ENCODE peak calls at places on chromosomes 6 and 20, in eight cellular contexts. One of them, this sample, is unnamed.

GRCh38 chr20:49615401-49616153 is 47.6 kb upstream of the PTGIS start:
- DNase-seq in substantia nigra: no peak
- DNase-seq in T1000: no peak
- DNase-seq in left cardiac atrium: peak
- DNase-seq in GM04503: no peak
- DNase-seq in AG10803: no peak
- DNase-seq in cardiac muscle cell: no peak
- DNase-seq in CD4-positive, alpha-beta T cell: no peak
- DNase-seq in this sample: no peak

GRCh38 chr20:63775096-63775978 is 35.8 kb downstream of the SLC2A4RG start:
- DNase-seq in substantia nigra: no peak
- DNase-seq in T1000: no peak
- DNase-seq in left cardiac atrium: peak
- DNase-seq in GM04503: no peak
- DNase-seq in AG10803: peak
- DNase-seq in cardiac muscle cell: peak
- DNase-seq in CD4-positive, alpha-beta T cell: no peak
- DNase-seq in this sample: no peak

GRCh38 chr6:44489912-44490604 is 102.6 kb downstream of the CDC5L start:
- DNase-seq in substantia nigra: no peak
- DNase-seq in T1000: peak
- DNase-seq in left cardiac atrium: peak
- DNase-seq in GM04503: peak
- DNase-seq in AG10803: peak
- DNase-seq in cardiac muscle cell: peak
- DNase-seq in CD4-positive, alpha-beta T cell: no peak
- DNase-seq in this sample: peak

GRCh38 chr20:53869466-53870258 is 200.7 kb downstream of the BCAS1 start:
- DNase-seq in substantia nigra: no peak
- DNase-seq in T1000: peak
- DNase-seq in left cardiac atrium: peak
- DNase-seq in GM04503: no peak
- DNase-seq in AG10803: peak
- DNase-seq in cardiac muscle cell: peak
- DNase-seq in CD4-positive, alpha-beta T cell: peak
- DNase-seq in this sample: peak

GRCh38 chr6:145815351-145815772 is 767 bp upstream of the FBXO30 start:
- DNase-seq in substantia nigra: peak
- DNase-seq in T1000: no peak
- DNase-seq in left cardiac atrium: no peak
- DNase-seq in GM04503: no peak
- DNase-seq in AG10803: peak
- DNase-seq in cardiac muscle cell: peak
- DNase-seq in CD4-positive, alpha-beta T cell: no peak
- DNase-seq in this sample: no peak

GRCh38 chr6:136628996-136629395 is 78.8 kb upstream of the MAP7 start:
- DNase-seq in substantia nigra: no peak
- DNase-seq in T1000: no peak
- DNase-seq in left cardiac atrium: no peak
- DNase-seq in GM04503: no peak
- DNase-seq in AG10803: no peak
- DNase-seq in cardiac muscle cell: no peak
- DNase-seq in CD4-positive, alpha-beta T cell: no peak
- DNase-seq in this sample: no peak

GRCh38 chr20:48818031-48818370 is 9.8 kb downstream of the PREX1 start:
- DNase-seq in substantia nigra: no peak
- DNase-seq in T1000: no peak
- DNase-seq in left cardiac atrium: no peak
- DNase-seq in GM04503: no peak
- DNase-seq in AG10803: no peak
- DNase-seq in cardiac muscle cell: no peak
- DNase-seq in CD4-positive, alpha-beta T cell: no peak
- DNase-seq in this sample: no peak

GRCh38 chr6:36382976-36383375 is 4.5 kb downstream of the ETV7 start:
- DNase-seq in substantia nigra: no peak
- DNase-seq in T1000: no peak
- DNase-seq in left cardiac atrium: no peak
- DNase-seq in GM04503: no peak
- DNase-seq in AG10803: no peak
- DNase-seq in cardiac muscle cell: no peak
- DNase-seq in CD4-positive, alpha-beta T cell: no peak
- DNase-seq in this sample: no peak

GRCh38 chr6:87705070-87705691 is 3.1 kb upstream of the AKIRIN2 start:
- DNase-seq in substantia nigra: no peak
- DNase-seq in T1000: no peak
- DNase-seq in left cardiac atrium: no peak
- DNase-seq in GM04503: no peak
- DNase-seq in AG10803: no peak
- DNase-seq in cardiac muscle cell: no peak
- DNase-seq in CD4-positive, alpha-beta T cell: no peak
- DNase-seq in this sample: no peak

GRCh38 chr6:20569000-20569610 is 34.8 kb downstream of the CDKAL1 start:
- DNase-seq in substantia nigra: no peak
- DNase-seq in T1000: no peak
- DNase-seq in left cardiac atrium: no peak
- DNase-seq in GM04503: no peak
- DNase-seq in AG10803: peak
- DNase-seq in cardiac muscle cell: no peak
- DNase-seq in CD4-positive, alpha-beta T cell: no peak
- DNase-seq in this sample: no peak

GRCh38 chr20:19013907-19014306 is 198.5 kb upstream of the SLC24A3 start:
- DNase-seq in substantia nigra: no peak
- DNase-seq in T1000: no peak
- DNase-seq in left cardiac atrium: no peak
- DNase-seq in GM04503: no peak
- DNase-seq in AG10803: no peak
- DNase-seq in cardiac muscle cell: no peak
- DNase-seq in CD4-positive, alpha-beta T cell: no peak
- DNase-seq in this sample: no peak

GRCh38 chr20:45323731-45324130 is 15.6 kb upstream of the MATN4 start:
- DNase-seq in substantia nigra: no peak
- DNase-seq in T1000: no peak
- DNase-seq in left cardiac atrium: no peak
- DNase-seq in GM04503: no peak
- DNase-seq in AG10803: no peak
- DNase-seq in cardiac muscle cell: no peak
- DNase-seq in CD4-positive, alpha-beta T cell: no peak
- DNase-seq in this sample: no peak

GRCh38 chr6:151070666-151071065 is 169.1 kb upstream of the AKAP12 start:
- DNase-seq in substantia nigra: no peak
- DNase-seq in T1000: no peak
- DNase-seq in left cardiac atrium: no peak
- DNase-seq in GM04503: peak
- DNase-seq in AG10803: peak
- DNase-seq in cardiac muscle cell: peak
- DNase-seq in CD4-positive, alpha-beta T cell: no peak
- DNase-seq in this sample: no peak

GRCh38 chr6:89826029-89826528 is 3.6 kb upstream of the CASP8AP2 start:
- DNase-seq in substantia nigra: no peak
- DNase-seq in T1000: no peak
- DNase-seq in left cardiac atrium: no peak
- DNase-seq in GM04503: no peak
- DNase-seq in AG10803: peak
- DNase-seq in cardiac muscle cell: peak
- DNase-seq in CD4-positive, alpha-beta T cell: no peak
- DNase-seq in this sample: no peak